ENCODE peak calls at places on chromosomes 16 and 17, in eight cellular contexts. H is GM23248; M is spleen; R is H1; W is OCI-LY7; K is effector memory CD4-positive, alpha-beta T cell; Q is psoas muscle; V is right lobe of liver. L is an unnamed sample.

GRCh38 chr16:75860654-75861053 is 134.4 kb upstream of the CPHXL start:
- DNase-seq in Q (no peak), H (no peak), V (no peak), K (no peak), W (no peak), M (peak), R (no peak), L (peak)

GRCh38 chr17:58956997-58957724 is 149.5 kb downstream of the TRIM37 start:
- DNase-seq in V (no peak), Q (no peak), R (no peak), H (peak), W (no peak), K (no peak), M (no peak), L (no peak)

GRCh38 chr16:20026673-20027072 is 47.0 kb downstream of the GPR139 start:
- DNase-seq in K (no peak), Q (no peak), M (no peak), V (no peak), H (no peak), W (no peak), R (no peak), L (no peak)

GRCh38 chr17:6439951-6440350 is 4.3 kb upstream of the PIMREG start:
- DNase-seq in R (no peak), W (no peak), K (no peak), V (no peak), H (no peak), M (no peak), Q (no peak), L (no peak)

GRCh38 chr16:88686439-88687253 is at the start of gene SNAI3:
- DNase-seq in H (peak), V (peak), M (peak), Q (peak), K (peak), R (peak), W (peak), L (no peak)

GRCh38 chr17:20996724-20997615 is 45.8 kb downstream of the USP22 start:
- DNase-seq in K (no peak), Q (peak), M (peak), R (no peak), V (no peak), W (no peak), H (no peak), L (no peak)

GRCh38 chr17:3904486-3904885 is 11.6 kb upstream of the CAMKK1 start:
- DNase-seq in H (no peak), M (no peak), W (no peak), Q (no peak), V (no peak), R (no peak), K (no peak), L (no peak)

GRCh38 chr16:70713781-70714180 is 27.9 kb upstream of the MTSS2 start:
- DNase-seq in K (no peak), R (no peak), W (no peak), V (no peak), M (no peak), Q (no peak), H (no peak), L (no peak)

GRCh38 chr16:57153841-57154240 is 32.0 kb downstream of the PSME3IP1 start:
- DNase-seq in H (no peak), Q (no peak), V (no peak), R (no peak), M (no peak), K (no peak), W (no peak), L (no peak)

GRCh38 chr17:45775576-45776011 is 8.5 kb upstream of the CRHR1 start:
- DNase-seq in K (no peak), V (peak), Q (peak), R (no peak), W (no peak), H (no peak), M (no peak), L (peak)

GRCh38 chr16:55661842-55662479 is 6.2 kb downstream of the SLC6A2 start:
- DNase-seq in Q (no peak), M (no peak), K (no peak), V (no peak), H (peak), R (no peak), W (no peak), L (peak)

GRCh38 chr16:49921791-49922456 is 66.0 kb upstream of the ZNF423 start:
- DNase-seq in V (peak), K (no peak), H (peak), M (peak), W (peak), Q (peak), R (peak), L (peak)

GRCh38 chr16:4518281-4518680 is 20.3 kb downstream of the CDIP1 start:
- DNase-seq in R (no peak), Q (no peak), V (no peak), H (no peak), W (no peak), K (no peak), M (no peak), L (no peak)

GRCh38 chr16:2210386-2211365 is at the start of gene BRICD5:
- DNase-seq in V (no peak), M (no peak), K (no peak), H (no peak), Q (no peak), W (no peak), R (no peak), L (no peak)

GRCh38 chr16:49817754-49818507 is 38.0 kb downstream of the ZNF423 start:
- DNase-seq in K (no peak), R (no peak), M (no peak), H (no peak), V (no peak), Q (peak), W (no peak), L (no peak)

GRCh38 chr17:55238931-55239297 is 25.8 kb upstream of the HLF start:
- DNase-seq in V (peak), M (no peak), R (no peak), W (no peak), H (peak), K (no peak), Q (no peak), L (peak)

GRCh38 chr17:28524476-28525415 is 18.6 kb downstream of the FOXN1 start:
- DNase-seq in M (no peak), V (no peak), K (no peak), Q (no peak), W (no peak), H (peak), R (no peak), L (no peak)

GRCh38 chr17:59851431-59852375 is 41.0 kb downstream of the TUBD1 start:
- DNase-seq in M (no peak), Q (no peak), H (peak), K (no peak), R (no peak), W (no peak), V (no peak), L (no peak)

GRCh38 chr17:41026668-41027471 is at the start of gene KRTAP1-5:
- DNase-seq in R (no peak), W (no peak), H (peak), Q (no peak), V (no peak), M (no peak), K (no peak), L (no peak)

GRCh38 chr16:74724820-74725549 is 24.3 kb upstream of the MLKL start:
- DNase-seq in H (peak), R (no peak), K (no peak), Q (peak), W (no peak), M (no peak), V (no peak), L (peak)

GRCh38 chr17:12729086-12729485 is 60.2 kb upstream of the ARHGAP44 start:
- DNase-seq in M (no peak), W (no peak), K (no peak), V (no peak), H (no peak), R (no peak), Q (no peak), L (no peak)

GRCh38 chr16:27449434-27450188 is 47.6 kb downstream of the IL21R start:
- DNase-seq in Q (no peak), W (peak), K (peak), R (no peak), V (peak), M (peak), H (no peak), L (no peak)

GRCh38 chr17:34010534-34010933 is 244.6 kb upstream of the CCL2 start:
- DNase-seq in R (no peak), W (no peak), H (no peak), K (no peak), M (no peak), Q (no peak), V (no peak), L (no peak)

GRCh38 chr17:32235588-32235987 is 30.0 kb upstream of the RHBDL3 start:
- DNase-seq in H (no peak), Q (no peak), W (no peak), V (no peak), R (no peak), M (no peak), K (no peak), L (no peak)

GRCh38 chr16:70740919-70741778 is 55.3 kb upstream of the MTSS2 start:
- DNase-seq in M (no peak), K (no peak), Q (no peak), W (no peak), H (peak), R (no peak), V (no peak), L (no peak)

GRCh38 chr17:73214851-73215250 is 22.0 kb downstream of the COG1 start:
- DNase-seq in H (no peak), Q (no peak), M (no peak), V (no peak), W (no peak), R (no peak), K (no peak), L (no peak)

GRCh38 chr16:16003719-16004313 is 54.4 kb downstream of the ABCC1 start:
- DNase-seq in M (no peak), Q (peak), H (no peak), W (no peak), K (no peak), V (no peak), R (no peak), L (no peak)

GRCh38 chr16:11128211-11129123 is 127.5 kb downstream of the SOCS1 start:
- DNase-seq in H (peak), K (no peak), Q (no peak), R (no peak), V (peak), W (no peak), M (no peak), L (no peak)
- H3K27ac ChIP-seq in H (peak), K (peak), Q (no peak), R (no peak), V (no peak), W (no peak), M (peak), L (no peak)

GRCh38 chr17:77085916-77086432 is 54.8 kb upstream of the SEC14L1 start:
- DNase-seq in V (no peak), Q (no peak), H (no peak), R (peak), W (peak), K (no peak), M (no peak), L (no peak)
- H3K4me3 ChIP-seq in V (no peak), Q (no peak), H (no peak), R (no peak), W (peak), K (peak), M (no peak), L (no peak)

DNA sequence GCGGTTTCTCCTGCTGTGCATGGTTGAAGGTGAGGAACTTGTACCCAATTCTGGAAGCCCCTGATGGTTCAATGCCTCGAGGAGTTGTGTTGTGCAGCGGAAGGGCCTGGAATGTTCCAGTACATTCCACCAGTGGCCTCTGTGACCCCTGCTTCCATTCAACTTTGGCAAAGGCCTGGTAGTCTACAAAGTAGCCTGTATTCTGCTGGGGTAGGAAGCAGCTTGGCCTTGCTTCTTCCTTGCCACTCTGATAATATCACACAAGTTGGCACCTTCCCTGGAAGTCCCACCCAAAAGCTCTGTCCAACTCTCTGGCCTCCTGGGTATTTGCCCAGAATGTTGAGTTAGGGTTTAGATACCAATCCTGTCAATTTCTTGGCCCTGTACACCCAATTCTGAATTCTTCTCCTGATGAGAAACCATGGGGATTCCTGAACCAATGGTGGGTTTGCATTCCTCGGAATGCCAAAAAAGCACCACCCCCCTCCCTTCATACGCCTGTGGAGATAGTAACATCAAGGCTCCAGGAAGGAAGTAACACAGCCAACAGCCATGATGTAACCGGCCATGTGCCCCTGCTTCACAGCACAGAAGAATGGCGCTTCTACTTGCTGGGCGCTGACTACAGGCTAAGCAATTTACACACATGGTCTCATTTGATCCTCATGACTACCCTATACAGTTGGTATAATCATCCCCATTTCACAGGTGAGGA is 11.8 kb upstream of the FAM117A start:
- DNase-seq in M (peak), V (no peak), H (no peak), W (no peak), K (no peak), Q (no peak), R (no peak), L (no peak)
- H3K27ac ChIP-seq in M (peak), V (no peak), H (no peak), W (no peak), K (no peak), Q (no peak), R (no peak), L (no peak)

GRCh38 chr17:68238894-68239293 is 8.9 kb upstream of the AMZ2 start:
- DNase-seq in M (no peak), Q (no peak), V (no peak), K (no peak), H (no peak), W (peak), R (no peak), L (no peak)
- H3K4me3 ChIP-seq in M (no peak), Q (no peak), V (no peak), K (peak), H (no peak), W (peak), R (no peak), L (no peak)